ENCODE peak calls at places on chromosomes 12 and 14, in five cellular contexts. P, F, I, H and M are unnamed samples.

GRCh38 chr14:92425101-92425500 is 88.5 kb upstream of the RIN3 start:
- DNase-seq in P (no peak), F (no peak), I (no peak), H (no peak), M (no peak)

GRCh38 chr12:57239587-57240068 is 10.1 kb downstream of the SHMT2 start:
- DNase-seq in P (no peak), F (peak; percentile 44), I (no peak), H (no peak), M (no peak)

GRCh38 chr12:42904683-42905418 is 315.3 kb upstream of the PRICKLE1 start:
- DNase-seq in P (no peak), F (no peak), I (no peak), H (no peak), M (no peak)

GRCh38 chr12:53190108-53190729 is 9.5 kb upstream of the CSAD start:
- DNase-seq in P (no peak), F (peak; percentile 91), I (no peak), H (peak; percentile 76), M (no peak)

GRCh38 chr12:76193961-76194360 is 109.5 kb upstream of the NAP1L1 start:
- DNase-seq in P (no peak), F (no peak), I (no peak), H (no peak), M (no peak)

GRCh38 chr14:60171690-60172089 is 6.5 kb upstream of the DHRS7 start:
- DNase-seq in P (no peak), F (no peak), I (no peak), H (no peak), M (no peak)

GRCh38 chr12:109767991-109768900 is 54.6 kb downstream of the FAM222A start:
- DNase-seq in P (no peak), F (no peak), I (peak; percentile 51), H (peak; percentile 62), M (peak; percentile 86)

GRCh38 chr12:9388379-9388778 is 180.2 kb upstream of the PZP start:
- DNase-seq in P (no peak), F (no peak), I (no peak), H (no peak), M (no peak)

GRCh38 chr14:103806805-103807204 is 40.6 kb downstream of the PPP1R13B start:
- DNase-seq in P (no peak), F (no peak), I (no peak), H (no peak), M (no peak)

GRCh38 chr14:95953111-95953724 is 76.6 kb downstream of the TUNAR start:
- DNase-seq in P (no peak), F (peak; percentile 86), I (no peak), H (no peak), M (no peak)

GRCh38 chr12:3882896-3883564 is 9.8 kb upstream of the PARP11 start:
- DNase-seq in P (no peak), F (peak; percentile 63), I (no peak), H (no peak), M (no peak)

GRCh38 chr12:55716582-55717396 is 943 bp downstream of the BLOC1S1 start:
- DNase-seq in P (no peak), F (no peak), I (peak; percentile 47), H (no peak), M (no peak)

GRCh38 chr12:47319746-47320145 is 240.0 kb upstream of the AMIGO2 start:
- DNase-seq in P (no peak), F (no peak), I (no peak), H (no peak), M (no peak)

GRCh38 chr12:49885118-49885517 is 18.6 kb downstream of the FAIM2 start:
- DNase-seq in P (no peak), F (peak; percentile 35), I (peak; percentile 35), H (no peak), M (peak; percentile 69)

GRCh38 chr12:98595152-98595988 is 1.9 kb downstream of the SLC25A3 start:
- DNase-seq in P (no peak), F (no peak), I (no peak), H (no peak), M (no peak)

GRCh38 chr12:129911437-129912049 is 7.7 kb upstream of the TMEM132D start:
- DNase-seq in P (no peak), F (peak; percentile 69), I (no peak), H (peak; percentile 75), M (no peak)

GRCh38 chr12:132772551-132772950 is 10.9 kb upstream of the ANKLE2 start:
- DNase-seq in P (no peak), F (no peak), I (no peak), H (no peak), M (no peak)

GRCh38 chr12:42156232-42156631 is 11.6 kb upstream of the GXYLT1 start:
- DNase-seq in P (no peak), F (no peak), I (no peak), H (no peak), M (no peak)

GRCh38 chr14:74825008-74825407 is 50.9 kb downstream of the PROX2 start:
- DNase-seq in P (no peak), F (no peak), I (no peak), H (no peak), M (no peak)

GRCh38 chr12:34210689-34211530 is 188.6 kb downstream of the ALG10 start:
- DNase-seq in P (no peak), F (no peak), I (no peak), H (no peak), M (no peak)

GRCh38 chr14:55180434-55180833 is 11.0 kb downstream of the DLGAP5 start:
- DNase-seq in P (no peak), F (no peak), I (no peak), H (no peak), M (no peak)

GRCh38 chr12:51921017-51921725 is 13.9 kb downstream of the ACVRL1 start:
- DNase-seq in P (no peak), F (peak; percentile 57), I (peak; percentile 93), H (peak; percentile 56), M (peak; percentile 37)

GRCh38 chr14:88616697-88617096 is 53.9 kb downstream of the ZC3H14 start:
- DNase-seq in P (no peak), F (no peak), I (no peak), H (no peak), M (no peak)

GRCh38 chr12:110555509-110556406 is 27.4 kb downstream of the PPTC7 start:
- DNase-seq in P (no peak), F (no peak), I (no peak), H (no peak), M (no peak)

GRCh38 chr12:51961834-51962233 is 10.3 kb downstream of the ACVR1B start:
- DNase-seq in P (no peak), F (no peak), I (no peak), H (no peak), M (no peak)

GRCh38 chr14:76497550-76498484 is 121.9 kb downstream of the ESRRB start:
- DNase-seq in P (no peak), F (peak; percentile 55), I (peak; percentile 31), H (peak; percentile 49), M (no peak)
- TF ChIP-seq CTCF in P (no peak), F (peak; percentile 52), I (no peak), H (no peak), M (no peak)

DNA sequence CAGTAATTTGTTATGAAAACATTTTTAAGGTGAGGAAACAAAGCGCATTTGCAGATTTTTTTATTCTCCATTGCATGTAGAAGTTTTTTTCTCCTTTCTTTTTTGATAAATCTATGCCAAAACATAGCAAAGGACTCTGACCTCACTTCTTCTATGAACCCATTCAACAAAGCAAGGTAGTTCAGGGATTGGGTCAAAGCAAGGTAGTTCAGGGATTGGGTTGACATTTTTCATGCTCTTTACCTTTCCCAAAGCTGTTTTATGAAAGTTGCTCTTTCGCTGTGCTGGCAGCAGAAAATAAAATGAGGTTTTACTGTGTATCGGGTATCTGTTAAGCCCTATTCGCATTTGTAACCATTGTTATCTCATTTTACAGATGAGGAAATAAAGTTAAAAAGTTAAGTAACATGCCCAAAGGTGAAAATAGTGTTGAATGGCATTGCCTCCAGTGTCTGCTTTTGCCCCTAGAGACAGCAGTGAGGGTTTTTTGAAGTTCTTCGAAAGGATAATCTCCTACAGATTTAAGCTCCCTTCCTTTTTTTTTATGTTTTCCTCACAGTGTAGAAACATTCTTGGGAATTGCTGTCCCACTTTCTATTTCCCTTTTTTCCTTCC is 10.6 kb downstream of the STRAP start:
- DNase-seq in P (no peak), F (no peak), I (no peak), H (no peak), M (no peak)
- TF ChIP-seq CTCF in P (no peak), F (no peak), I (peak; percentile 13), H (no peak), M (no peak)

GRCh38 chr14:100651999-100652508 is 64.8 kb upstream of the BEGAIN start:
- DNase-seq in P (no peak), F (no peak), I (no peak), H (no peak), M (no peak)

GRCh38 chr14:100654814-100655795 is 67.9 kb upstream of the BEGAIN start:
- DNase-seq in P (no peak), F (peak; percentile 66), I (peak; percentile 74), H (no peak), M (no peak)

GRCh38 chr14:100652739-100653138 is 65.5 kb upstream of the BEGAIN start:
- DNase-seq in P (no peak), F (no peak), I (no peak), H (no peak), M (no peak)

GRCh38 chr14:100654025-100654813 is 67.0 kb upstream of the BEGAIN start:
- DNase-seq in P (no peak), F (no peak), I (no peak), H (no peak), M (no peak)

DNA sequence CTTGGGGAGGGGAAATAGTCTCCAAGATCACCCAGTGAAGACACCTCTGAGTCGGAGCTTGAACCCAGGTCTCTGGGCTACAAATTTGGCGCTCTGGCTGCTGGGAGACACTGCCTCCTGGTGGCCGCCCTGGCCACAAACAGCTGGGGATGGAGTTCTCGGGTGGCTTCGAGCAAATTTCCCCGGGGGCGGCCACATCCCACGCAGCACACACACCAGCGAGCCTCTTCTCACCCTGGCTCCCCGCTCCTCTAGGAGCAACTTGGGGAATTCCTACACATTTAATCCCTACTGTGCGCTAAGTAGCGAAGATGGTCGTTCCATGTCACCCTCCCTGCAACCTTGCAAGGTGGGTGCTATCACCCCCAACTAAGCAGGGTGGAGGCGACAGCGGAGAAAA is 66.2 kb upstream of the BEGAIN start:
- DNase-seq in P (no peak), F (peak; percentile 57), I (no peak), H (no peak), M (no peak)
- TF ChIP-seq CTCF in P (peak; percentile 17), F (peak; percentile 80), I (peak; percentile 35), H (peak; percentile 42), M (peak; percentile 73)

GRCh38 chr12:68854078-68854468 is 46.1 kb downstream of the MDM2 start:
- DNase-seq in P (no peak), F (no peak), I (no peak), H (no peak), M (no peak)

GRCh38 chr12:68855771-68856170 is 47.8 kb downstream of the MDM2 start:
- DNase-seq in P (no peak), F (no peak), I (no peak), H (no peak), M (no peak)

GRCh38 chr12:68855111-68855510 is 47.1 kb downstream of the MDM2 start:
- DNase-seq in P (no peak), F (no peak), I (no peak), H (no peak), M (no peak)

GRCh38 chr12:68854554-68854953 is 46.6 kb downstream of the MDM2 start:
- DNase-seq in P (no peak), F (no peak), I (no peak), H (no peak), M (no peak)

DNA sequence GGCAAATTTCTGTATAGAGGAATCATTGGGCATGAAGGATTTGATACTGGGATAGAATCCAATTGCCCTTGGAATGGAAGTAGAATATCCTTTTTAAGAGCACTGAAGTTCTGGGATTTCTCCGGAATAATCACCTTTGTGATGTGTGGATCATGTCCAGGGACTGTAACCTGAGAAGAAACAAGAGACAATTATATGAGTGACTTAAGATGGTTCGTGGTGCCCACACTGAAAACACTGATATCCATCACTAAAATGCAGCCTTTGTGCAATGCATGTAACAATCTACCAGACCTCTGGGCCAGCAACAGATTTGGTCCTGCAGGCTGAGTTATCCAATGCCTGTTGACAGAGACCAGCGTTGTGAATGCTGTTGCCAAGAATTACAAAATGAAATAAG is 48.5 kb downstream of the MDM2 start:
- DNase-seq in P (no peak), F (no peak), I (no peak), H (no peak), M (no peak)
- TF ChIP-seq CTCF in P (no peak), F (no peak), I (no peak), H (no peak), M (no peak)